ENCODE peak calls at places on chromosomes 4 and X, in ten cellular contexts. J, X, L, B, M, C, I, F, N and P are unnamed samples.

GRCh38 chr4:146972036-146972435 is 26.4 kb upstream of the TTC29 start:
- DNase-seq in F (no peak), C (no peak), M (no peak), I (no peak), L (no peak), J (no peak), X (no peak), N (no peak), B (no peak), P (no peak)

GRCh38 chr4:6416518-6417286 is 55.7 kb downstream of the PPP2R2C start:
- DNase-seq in J (no peak), X (no peak), M (no peak), C (no peak), F (no peak), B (no peak), N (no peak), L (no peak), I (no peak), P (no peak)

GRCh38 chr4:2178986-2179385 is 62.9 kb downstream of the HAUS3 start:
- DNase-seq in L (no peak), F (no peak), J (no peak), B (no peak), X (no peak), N (no peak), C (no peak), I (no peak), M (no peak), P (no peak)

GRCh38 chrX:75230296-75230695 is 43.6 kb upstream of the UPRT start:
- DNase-seq in N (no peak), F (no peak), X (no peak), M (no peak), B (no peak), C (no peak), L (no peak), J (no peak), I (no peak), P (no peak)

GRCh38 chr4:71241467-71242401 is 97.1 kb upstream of the SLC4A4 start:
- DNase-seq in F (no peak), L (no peak), N (no peak), J (no peak), M (no peak), X (no peak), C (no peak), I (peak; percentile 52), B (no peak), P (no peak)

GRCh38 chrX:44693255-44693654 is 150.6 kb upstream of the DUSP21 start:
- DNase-seq in C (no peak), L (no peak), F (no peak), I (no peak), X (no peak), N (no peak), M (peak; percentile 30), B (no peak), J (no peak), P (no peak)

GRCh38 chrX:120512627-120513026 is 43.5 kb upstream of the LAMP2 start:
- DNase-seq in X (no peak), I (no peak), C (no peak), B (no peak), M (peak; percentile 64), N (no peak), L (no peak), J (no peak), F (no peak), P (no peak)

GRCh38 chrX:95907081-95907480 is 777.6 kb upstream of the DIAPH2 start:
- DNase-seq in I (no peak), L (no peak), N (no peak), F (no peak), J (no peak), B (no peak), C (no peak), X (no peak), M (no peak), P (no peak)

GRCh38 chr4:82753725-82754410 is 44.7 kb downstream of the SCD5 start:
- DNase-seq in X (peak; percentile 23), B (no peak), N (no peak), F (no peak), I (peak; percentile 28), L (no peak), C (no peak), M (no peak), J (no peak), P (peak; percentile 79)

GRCh38 chrX:49067285-49068120 is 6.3 kb downstream of the PRAF2 start:
- DNase-seq in C (no peak), N (no peak), L (no peak), M (no peak), I (no peak), J (no peak), F (no peak), B (no peak), X (no peak), P (no peak)

GRCh38 chr4:54227261-54228063 is 1.6 kb upstream of the PDGFRA start:
- DNase-seq in C (no peak), I (peak; percentile 80), J (no peak), M (no peak), N (no peak), F (peak; percentile 71), B (no peak), L (no peak), X (no peak), P (no peak)

GRCh38 chrX:124280294-124280902 is 52.1 kb upstream of the TEX13D start:
- DNase-seq in F (no peak), J (no peak), L (no peak), M (no peak), B (no peak), X (no peak), C (no peak), N (no peak), I (no peak), P (no peak)

GRCh38 chrX:99308302-99308701 is 1101.8 kb downstream of the PCDH19 start:
- DNase-seq in B (no peak), C (no peak), I (no peak), L (no peak), M (no peak), X (no peak), N (no peak), F (no peak), J (no peak), P (no peak)

GRCh38 chrX:81489987-81490386 is 288.1 kb downstream of the SH3BGRL start:
- DNase-seq in B (no peak), F (no peak), L (no peak), J (no peak), I (no peak), C (no peak), M (no peak), N (no peak), X (no peak), P (no peak)

GRCh38 chr4:174119818-174120217 is 163.6 kb downstream of the FBXO8 start:
- DNase-seq in C (no peak), N (no peak), M (no peak), L (no peak), B (no peak), J (no peak), I (no peak), X (no peak), F (no peak), P (no peak)

GRCh38 chr4:182808673-182809416 is 108.3 kb downstream of the DCTD start:
- DNase-seq in J (no peak), L (no peak), F (no peak), C (peak; percentile 55), M (no peak), B (no peak), I (peak; percentile 24), N (no peak), X (no peak), P (no peak)

DNA sequence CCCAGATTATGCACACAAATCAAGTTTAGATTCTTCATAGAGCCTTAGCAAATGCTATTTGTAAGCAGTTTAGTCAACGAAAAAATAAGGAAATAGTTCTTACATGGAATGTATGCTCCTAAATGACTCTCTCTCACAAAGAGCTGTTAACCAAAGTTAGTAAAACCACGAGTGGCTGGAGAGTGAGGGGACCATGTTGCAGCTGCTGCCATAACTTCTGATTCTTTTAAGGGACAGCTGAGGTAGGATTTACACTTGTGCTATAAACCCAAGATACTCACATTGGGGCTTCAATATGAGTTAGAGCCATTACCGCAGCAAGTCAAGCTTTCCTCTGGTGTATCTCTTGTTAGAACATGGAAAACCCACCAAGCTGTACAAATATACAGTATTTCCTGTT is 2.7 kb downstream of the DOCK11 start:
- DNase-seq in L (no peak), M (no peak), C (no peak), B (no peak), I (no peak), X (no peak), N (no peak), F (no peak), J (no peak), P (no peak)
- H3K27ac ChIP-seq in L (no peak overlapping the region), M (no peak overlapping the region), C (no peak overlapping the region), B (no peak overlapping the region), I (no peak overlapping the region), X (no peak overlapping the region), N (no peak overlapping the region), F (no peak overlapping the region), J (no peak overlapping the region), P (no peak overlapping the region)

GRCh38 chrX:3268804-3269203 is 77.6 kb downstream of the MXRA5 start:
- DNase-seq in N (no peak), L (no peak), X (no peak), F (no peak), M (no peak), I (peak; percentile 71), C (no peak), J (no peak), B (no peak), P (no peak)
- TF ChIP-seq POLR2A in N (no peak), L (no peak), X (no peak), F (no peak), M (no peak), I (no peak), C (no peak), J (no peak), B (no peak), P (no peak)

DNA sequence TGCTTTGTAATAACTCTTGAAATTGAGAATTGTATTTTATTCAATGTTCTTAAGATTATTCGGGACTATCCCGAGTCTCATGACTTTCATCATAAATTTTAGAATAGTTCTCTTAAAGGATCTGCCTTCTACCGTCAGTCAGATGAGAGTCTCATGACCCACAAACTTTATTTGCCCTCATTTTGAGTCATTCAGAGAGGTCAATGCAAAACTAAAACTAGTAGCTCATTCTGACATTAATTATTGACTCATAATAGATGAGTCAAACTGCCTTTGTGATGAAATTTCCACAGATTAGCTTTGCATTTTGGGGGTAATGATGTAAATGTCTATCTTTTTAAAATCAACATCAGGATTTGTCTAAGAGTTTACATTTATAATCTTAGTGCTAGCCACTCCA is 1527.3 kb downstream of the TECRL start:
- DNase-seq in B (no peak), L (no peak), J (no peak), N (no peak), M (no peak), F (no peak), X (no peak), C (no peak), I (no peak), P (no peak)
- H3K27ac ChIP-seq in B (no peak overlapping the region), L (no peak overlapping the region), J (no peak overlapping the region), N (no peak overlapping the region), M (no peak overlapping the region), F (no peak overlapping the region), X (no peak overlapping the region), C (no peak overlapping the region), I (no peak overlapping the region), P (no peak overlapping the region)

GRCh38 chr4:109433281-109434006 is at the start of gene SEC24B:
- DNase-seq in N (peak; percentile 86), M (peak; percentile 73), B (peak; percentile 49), F (peak; percentile 92), C (peak; percentile 43), L (peak; percentile 57), I (peak; percentile 62), X (peak; percentile 94), J (peak; percentile 82), P (peak; percentile 89)
- TF ChIP-seq POLR2A in N (peak; percentile 20), M (peak; percentile 69), B (peak; percentile 85), F (no peak), C (peak; percentile 86), L (peak; percentile 67), I (peak; percentile 63), X (peak; percentile 89), J (peak; percentile 29), P (peak; percentile 59)